ENCODE peak calls at places on chromosomes 6 and 20, in nine cellular contexts. M is stimulated activated CD4-positive, alpha-beta T cell treated with anti-CD3 and anti-CD28 coated beads, Interleukin-1b, Interleukin-23, amount 100 ng/mL, for 4 hours; F is head of caudate nucleus; O is heart left ventricle; W is activated CD4-positive, CD25-positive, alpha-beta regulatory T cell; X is activated T-helper 1 cell treated with anti-CD3 and anti-CD28 coated beads, Interleukin-2, amount 50 U/mL, for 16 hours; Z is lung microvascular endothelial cell; K is mesendoderm; U is T-helper 17 cell. A is an unnamed sample.

GRCh38 chr20:60049601-60050000 is 91.4 kb downstream of the CDH26 start:
- DNase-seq in Z (no peak), K (no peak), U (no peak), W (no peak), O (no peak), X (no peak), M (no peak), F (no peak), A (no peak)

GRCh38 chr6:112253505-112253841 is 894 bp downstream of the LAMA4 start:
- DNase-seq in F (no peak), Z (peak), O (peak), M (no peak), U (no peak), K (peak), X (no peak), W (no peak), A (no peak)

GRCh38 chr6:75524322-75524972 is 30.8 kb upstream of the FILIP1 start:
- DNase-seq in X (no peak), Z (peak), U (no peak), F (no peak), O (no peak), M (no peak), K (peak), W (no peak), A (no peak)

GRCh38 chr20:37245181-37245580 is 16.4 kb downstream of the GHRH start:
- DNase-seq in U (no peak), K (no peak), O (no peak), Z (no peak), W (no peak), M (no peak), X (no peak), F (no peak), A (no peak)

GRCh38 chr6:99603421-99604160 is 3.0 kb upstream of the PRDM13 start:
- DNase-seq in W (no peak), O (no peak), Z (peak), K (peak), X (no peak), F (no peak), M (no peak), U (no peak), A (peak)

GRCh38 chr6:104710543-104711335 is 149.0 kb downstream of the HACE1 start:
- DNase-seq in W (no peak), M (no peak), O (no peak), F (no peak), K (no peak), U (no peak), Z (no peak), X (no peak), A (no peak)

GRCh38 chr20:872855-873520 is 39.5 kb downstream of the FAM110A start:
- DNase-seq in Z (no peak), X (no peak), M (no peak), F (no peak), K (peak), U (no peak), O (no peak), W (no peak), A (peak)

GRCh38 chr6:72245565-72245964 is 359.2 kb downstream of the RIMS1 start:
- DNase-seq in F (no peak), K (peak), Z (peak), O (no peak), X (no peak), U (no peak), W (no peak), M (no peak), A (peak)

GRCh38 chr6:41488392-41489129 is 57.6 kb upstream of the FOXP4 start:
- DNase-seq in O (peak), M (no peak), X (no peak), U (no peak), K (peak), F (no peak), Z (peak), W (no peak), A (peak)

GRCh38 chr20:55424968-55425367 is 580.4 kb downstream of the CBLN4 start:
- DNase-seq in W (no peak), Z (no peak), K (peak), X (no peak), F (no peak), O (peak), U (no peak), M (no peak), A (no peak)

GRCh38 chr6:62971976-62972658 is 239.2 kb upstream of the FKBP1C start:
- DNase-seq in K (no peak), M (no peak), F (no peak), W (no peak), X (no peak), Z (no peak), U (no peak), O (no peak), A (no peak)

GRCh38 chr6:64714073-64714472 is 993.0 kb downstream of the EYS start:
- DNase-seq in F (no peak), X (no peak), M (no peak), U (no peak), Z (no peak), O (no peak), K (no peak), W (no peak), A (no peak)

GRCh38 chr6:46983007-46983411 is 59.1 kb downstream of the ADGRF1 start:
- DNase-seq in U (no peak), W (no peak), O (no peak), X (no peak), F (no peak), M (no peak), Z (no peak), K (peak), A (peak)